ENCODE peak calls at places on chromosome 9, in seven cellular contexts. A is tibial nerve, L is HCT116, T is cardiac muscle cell, D is stomach, U is suprapubic skin, Z is breast epithelium. B is an unnamed sample.

GRCh38 chr9:113523421-113524141 is 60.1 kb downstream of the RGS3 start:
- DNase-seq in A (no peak), L (no peak), T (peak), D (no peak), U (no peak), Z (no peak), B (peak)

GRCh38 chr9:89295400-89295799 is 15.6 kb upstream of the CKS2 start:
- DNase-seq in A (no peak), L (no peak), T (peak), D (no peak), U (no peak), Z (no peak), B (no peak)

GRCh38 chr9:96680812-96681499 is 25.8 kb upstream of the PRXL2C start:
- DNase-seq in A (no peak), L (no peak), T (no peak), D (no peak), U (no peak), Z (no peak), B (no peak)

GRCh38 chr9:95459218-95459617 is 57.6 kb downstream of the PTCH1 start:
- DNase-seq in A (no peak), L (no peak), T (no peak), D (no peak), U (no peak), Z (no peak), B (no peak)

GRCh38 chr9:113973963-113974413 is 97.9 kb downstream of the ZNF618 start:
- DNase-seq in A (no peak), L (no peak), T (peak), D (peak), U (no peak), Z (no peak), B (no peak)

GRCh38 chr9:82488319-82488701 is 499.7 kb downstream of the SPATA31D1 start:
- DNase-seq in A (peak), L (no peak), T (no peak), D (peak), U (no peak), Z (no peak), B (no peak)

GRCh38 chr9:27712826-27713225 is 139.5 kb upstream of the C9orf72 start:
- DNase-seq in A (no peak), L (no peak), T (no peak), D (no peak), U (no peak), Z (no peak), B (no peak)

GRCh38 chr9:15982182-15982581 is 429.3 kb downstream of the CCDC171 start:
- DNase-seq in A (no peak), L (no peak), T (no peak), D (no peak), U (no peak), Z (no peak), B (no peak)

GRCh38 chr9:18457498-18457897 is 16.5 kb upstream of the ADAMTSL1 start:
- DNase-seq in A (no peak), L (no peak), T (peak), D (no peak), U (no peak), Z (no peak), B (no peak)

GRCh38 chr9:77785341-77785740 is 137.2 kb upstream of the GNA14 start:
- DNase-seq in A (no peak), L (no peak), T (no peak), D (no peak), U (no peak), Z (no peak), B (no peak)

GRCh38 chr9:136882109-136882946 is 4.0 kb upstream of the TRAF2 start:
- DNase-seq in A (no peak), L (peak), T (peak), D (peak), U (no peak), Z (no peak), B (peak)

GRCh38 chr9:87836951-87837715 is 45.5 kb upstream of the SPATA31E1 start:
- DNase-seq in A (no peak), L (no peak), T (peak), D (no peak), U (no peak), Z (no peak), B (no peak)

GRCh38 chr9:123776856-123777560 is 152.9 kb downstream of the DENND1A start:
- DNase-seq in A (no peak), L (no peak), T (no peak), D (no peak), U (no peak), Z (no peak), B (no peak)

GRCh38 chr9:130373679-130374325 is 71.0 kb upstream of the ASS1 start:
- DNase-seq in A (no peak), L (no peak), T (no peak), D (no peak), U (no peak), Z (no peak), B (no peak)

GRCh38 chr9:111944467-111944866 is 47.9 kb downstream of the UGCG start:
- DNase-seq in A (no peak), L (no peak), T (peak), D (no peak), U (no peak), Z (no peak), B (no peak)

GRCh38 chr9:136552117-136552685 is 6.4 kb upstream of the NOTCH1 start:
- DNase-seq in A (no peak), L (no peak), T (peak), D (no peak), U (no peak), Z (no peak), B (no peak)

GRCh38 chr9:14343948-14344547 is 30.1 kb upstream of the NFIB start:
- DNase-seq in A (no peak), L (no peak), T (no peak), D (no peak), U (no peak), Z (no peak), B (no peak)

GRCh38 chr9:79686381-79687130 is 114.8 kb downstream of the TLE4 start:
- DNase-seq in A (no peak), L (no peak), T (peak), D (no peak), U (no peak), Z (peak), B (no peak)

GRCh38 chr9:133685653-133686504 is 49.7 kb downstream of the DBH start:
- DNase-seq in A (no peak), L (no peak), T (no peak), D (no peak), U (no peak), Z (no peak), B (peak)

GRCh38 chr9:752681-753200 is 88.8 kb upstream of the DMRT1 start:
- DNase-seq in A (no peak), L (no peak), T (no peak), D (no peak), U (no peak), Z (no peak), B (no peak)

GRCh38 chr9:10268500-10269485 is 344.0 kb downstream of the PTPRD start:
- DNase-seq in A (no peak), L (no peak), T (peak), D (peak), U (no peak), Z (no peak), B (peak)

GRCh38 chr9:135520916-135521607 is at the start of gene LCN1:
- DNase-seq in A (no peak), L (no peak), T (no peak), D (peak), U (peak), Z (no peak), B (no peak)

GRCh38 chr9:129291041-129291501 is 113.0 kb upstream of the IER5L start:
- DNase-seq in A (peak), L (no peak), T (no peak), D (no peak), U (peak), Z (peak), B (peak)

GRCh38 chr9:72052122-72052521 is 8.3 kb downstream of the C9orf57 start:
- DNase-seq in A (no peak), L (no peak), T (no peak), D (no peak), U (no peak), Z (no peak), B (no peak)

GRCh38 chr9:137114613-137115393 is at the start of gene DPP7:
- DNase-seq in A (peak), L (no peak), T (peak), D (peak), U (no peak), Z (no peak), B (peak)

GRCh38 chr9:129687391-129687790 is 21.9 kb downstream of the PRRX2 start:
- DNase-seq in A (no peak), L (no peak), T (no peak), D (peak), U (no peak), Z (no peak), B (no peak)

GRCh38 chr9:76911971-76912370 is 6.1 kb upstream of the PRUNE2 start:
- DNase-seq in A (no peak), L (peak), T (no peak), D (no peak), U (no peak), Z (no peak), B (no peak)

GRCh38 chr9:88818495-88819201 is 172.6 kb upstream of the S1PR3 start:
- DNase-seq in A (no peak), L (no peak), T (peak), D (no peak), U (no peak), Z (no peak), B (no peak)

GRCh38 chr9:117795271-117795670 is 91.1 kb downstream of the TLR4 start:
- DNase-seq in A (no peak), L (no peak), T (no peak), D (no peak), U (no peak), Z (no peak), B (no peak)

GRCh38 chr9:129823163-129823933 is 588 bp downstream of the TOR1A start:
- DNase-seq in A (no peak), L (no peak), T (peak), D (no peak), U (no peak), Z (no peak), B (no peak)

GRCh38 chr9:114492991-114493390 is 12.3 kb downstream of the WHRN start:
- DNase-seq in A (no peak), L (no peak), T (no peak), D (no peak), U (no peak), Z (no peak), B (no peak)

GRCh38 chr9:27499481-27499880 is 24.6 kb upstream of the IFNK start:
- DNase-seq in A (no peak), L (no peak), T (peak), D (no peak), U (no peak), Z (no peak), B (no peak)

GRCh38 chr9:114027159-114027895 is 50.8 kb downstream of the AMBP start:
- DNase-seq in A (no peak), L (no peak), T (no peak), D (no peak), U (no peak), Z (peak), B (no peak)

GRCh38 chr9:131011274-131012022 is 2.5 kb downstream of the LAMC3 start:
- DNase-seq in A (no peak), L (no peak), T (no peak), D (no peak), U (no peak), Z (no peak), B (peak)

GRCh38 chr9:17761984-17762676 is 183.3 kb downstream of the SH3GL2 start:
- DNase-seq in A (no peak), L (no peak), T (no peak), D (no peak), U (no peak), Z (no peak), B (no peak)

GRCh38 chr9:124480621-124480981 is 26.6 kb downstream of the NR5A1 start:
- DNase-seq in A (no peak), L (peak), T (peak), D (no peak), U (no peak), Z (no peak), B (no peak)

GRCh38 chr9:120946259-120946658 is 19.7 kb upstream of the TRAF1 start:
- DNase-seq in A (no peak), L (no peak), T (peak), D (no peak), U (no peak), Z (no peak), B (no peak)

GRCh38 chr9:35342221-35342620 is 147.7 kb upstream of the RUSC2 start:
- DNase-seq in A (no peak), L (no peak), T (peak), D (no peak), U (no peak), Z (no peak), B (no peak)

GRCh38 chr9:35341585-35341984 is 148.3 kb upstream of the RUSC2 start:
- DNase-seq in A (peak), L (no peak), T (peak), D (peak), U (no peak), Z (no peak), B (no peak)

GRCh38 chr9:35340046-35340445 is 149.9 kb upstream of the RUSC2 start:
- DNase-seq in A (no peak), L (no peak), T (peak), D (no peak), U (no peak), Z (no peak), B (no peak)

GRCh38 chr9:35338561-35339274 is 151.2 kb upstream of the RUSC2 start:
- DNase-seq in A (no peak), L (no peak), T (no peak), D (peak), U (no peak), Z (no peak), B (no peak)

DNA sequence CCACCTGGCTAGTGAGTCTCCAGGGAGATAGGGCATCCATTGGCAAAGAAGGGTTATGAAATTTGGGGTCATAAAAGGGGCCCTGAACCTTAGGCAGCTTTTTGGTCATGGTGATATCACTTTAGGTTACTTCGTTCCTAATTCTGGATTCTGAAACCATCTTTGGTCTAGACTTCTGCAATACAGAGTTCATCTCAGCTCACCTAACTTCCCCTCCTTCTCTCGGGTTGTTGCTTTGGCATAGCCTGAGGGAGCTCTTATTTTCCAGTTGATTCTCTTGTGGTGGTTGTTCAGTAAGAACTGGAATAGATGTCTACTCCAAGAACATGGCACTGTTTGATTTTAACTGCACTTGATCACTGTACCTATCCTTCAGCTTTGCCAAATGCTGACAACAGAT is 148.9 kb upstream of the RUSC2 start:
- DNase-seq in A (no peak), L (no peak), T (no peak), D (no peak), U (no peak), Z (no peak), B (no peak)
- H3K4me3 ChIP-seq in A (no peak), L (no peak), T (no peak), D (no peak), U (no peak), Z (no peak), B (no peak)

GRCh38 chr9:83980395-83981125 is at the start of gene RMI1:
- DNase-seq in A (peak), L (peak), T (peak), D (peak), U (peak), Z (peak), B (peak)
- TF ChIP-seq CTCF in A (no peak), L (no peak), T (no peak), D (no peak), U (no peak), Z (peak), B (peak)

GRCh38 chr9:128101690-128102089 is 25.8 kb downstream of the PTGES2 start:
- DNase-seq in A (no peak), L (no peak), T (no peak), D (peak), U (no peak), Z (no peak), B (peak)

GRCh38 chr9:128098936-128099931 is 28.3 kb downstream of the PTGES2 start:
- DNase-seq in A (no peak), L (no peak), T (no peak), D (no peak), U (no peak), Z (no peak), B (peak)

GRCh38 chr9:128101231-128101641 is 26.3 kb downstream of the PTGES2 start:
- DNase-seq in A (no peak), L (no peak), T (no peak), D (no peak), U (no peak), Z (no peak), B (peak)

GRCh38 chr9:128099932-128100491 is 27.5 kb downstream of the PTGES2 start:
- DNase-seq in A (no peak), L (no peak), T (peak), D (no peak), U (no peak), Z (no peak), B (peak)

DNA sequence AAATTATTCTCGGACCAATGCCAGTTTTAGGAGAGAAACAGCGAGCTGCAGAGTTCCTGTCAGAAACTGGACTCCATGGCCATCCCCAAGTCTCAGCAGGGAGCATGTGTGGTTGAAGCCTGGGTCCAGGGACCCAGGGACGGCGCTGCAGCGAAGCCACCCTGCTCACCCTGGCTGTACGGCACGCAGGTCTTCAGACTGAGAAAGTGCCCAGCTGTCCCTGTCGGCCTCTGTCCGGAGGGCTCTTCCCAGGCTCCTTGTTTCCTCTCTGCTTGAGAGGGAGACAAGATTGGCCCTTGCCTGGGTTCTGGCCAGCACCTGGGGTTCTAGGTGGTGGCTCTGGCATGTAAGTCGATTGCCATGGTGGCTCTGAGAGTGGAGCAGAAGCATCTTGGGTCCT is 26.9 kb downstream of the PTGES2 start:
- DNase-seq in A (no peak), L (no peak), T (no peak), D (no peak), U (no peak), Z (no peak), B (peak)
- H3K27ac ChIP-seq in A (peak), L (no peak), T (no peak), D (peak), U (peak), Z (peak), B (peak)

GRCh38 chr9:122348791-122349190 is 22.0 kb upstream of the PTGS1 start:
- DNase-seq in A (no peak), L (no peak), T (no peak), D (no peak), U (no peak), Z (no peak), B (no peak)

GRCh38 chr9:122348288-122348777 is 22.5 kb upstream of the PTGS1 start:
- DNase-seq in A (no peak), L (no peak), T (no peak), D (no peak), U (no peak), Z (no peak), B (no peak)

GRCh38 chr9:122346478-122347347 is 24.1 kb upstream of the PTGS1 start:
- DNase-seq in A (peak), L (no peak), T (peak), D (peak), U (no peak), Z (no peak), B (peak)

GRCh38 chr9:122349201-122349600 is 21.6 kb upstream of the PTGS1 start:
- DNase-seq in A (no peak), L (no peak), T (no peak), D (no peak), U (no peak), Z (no peak), B (no peak)

DNA sequence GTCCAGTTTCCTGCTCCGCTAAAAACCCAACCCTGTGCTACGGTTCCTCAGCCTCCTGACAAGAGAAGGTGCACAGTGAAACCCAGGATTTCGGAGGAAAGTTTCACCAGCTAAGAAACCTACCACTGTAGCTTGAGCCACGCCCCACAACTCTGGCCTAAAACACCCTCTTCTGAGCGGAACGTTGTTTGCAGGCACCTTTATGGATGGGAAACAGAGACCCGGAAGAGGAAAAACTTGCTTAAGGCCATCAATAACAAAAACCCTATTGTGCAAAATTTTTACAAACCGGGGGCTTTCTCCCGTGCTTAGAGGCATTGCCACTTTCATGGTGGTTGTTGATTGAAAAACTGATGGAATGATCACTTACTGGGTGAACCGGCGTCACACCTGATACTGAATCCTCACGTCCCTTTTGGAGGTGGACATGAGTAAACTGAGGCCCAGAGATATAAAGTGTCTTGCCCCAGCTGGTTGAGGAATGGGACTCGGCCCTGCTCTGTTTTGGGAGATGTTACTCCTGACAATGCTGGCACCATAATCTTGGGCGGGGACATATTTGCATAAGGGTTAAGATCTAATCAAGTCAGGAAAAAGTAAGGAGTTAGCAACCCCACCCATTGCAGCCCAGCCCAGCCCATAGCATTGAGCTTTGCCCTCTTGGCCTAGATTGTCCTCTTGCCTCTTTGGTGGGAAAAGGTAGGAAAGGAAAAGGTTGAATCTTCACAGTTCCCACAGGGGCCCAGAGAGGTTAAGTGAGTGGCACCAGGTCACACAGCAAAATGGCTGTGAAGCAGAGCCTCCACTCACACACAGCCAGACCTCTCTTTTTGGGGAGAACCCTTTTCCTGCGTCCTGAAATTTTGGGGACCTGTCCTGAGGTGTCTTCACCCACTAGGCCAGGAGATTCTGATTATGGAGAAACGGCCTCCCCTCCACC is 23.2 kb upstream of the PTGS1 start:
- DNase-seq in A (no peak), L (no peak), T (peak), D (no peak), U (no peak), Z (no peak), B (no peak)
- H3K4me3 ChIP-seq in A (peak), L (peak), T (peak), D (peak), U (peak), Z (peak), B (peak)

DNA sequence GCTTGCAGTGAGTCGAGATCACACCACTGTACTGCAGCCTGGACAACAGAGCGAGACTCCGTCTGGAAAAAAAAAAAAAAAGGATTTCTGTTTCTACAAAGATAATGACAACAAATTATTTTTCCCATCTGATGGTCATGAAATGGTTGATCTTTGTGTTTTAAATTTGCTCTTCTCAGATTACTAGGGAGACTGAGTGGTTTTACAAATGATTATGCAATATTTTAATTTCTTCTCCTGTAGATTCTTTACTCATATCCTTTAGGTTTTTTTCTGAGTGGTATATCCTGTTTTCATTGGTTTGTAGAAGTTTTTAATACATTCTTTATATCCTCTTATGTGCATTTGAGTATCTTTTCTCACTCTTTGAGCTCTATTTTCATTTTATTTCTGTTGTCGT is 20.6 kb upstream of the AUH start:
- DNase-seq in A (no peak), L (no peak), T (no peak), D (no peak), U (no peak), Z (no peak), B (no peak)
- TF ChIP-seq CTCF in A (no peak), L (no peak), T (no peak), D (no peak), U (no peak), Z (no peak), B (no peak)

GRCh38 chr9:24035816-24036215 is 209.8 kb upstream of the ELAVL2 start:
- DNase-seq in A (no peak), L (no peak), T (no peak), D (no peak), U (no peak), Z (no peak), B (no peak)
- H3K27ac ChIP-seq in A (no peak), L (no peak), T (no peak), D (no peak), U (no peak), Z (no peak), B (no peak)